ENCODE peak calls at places on chromosomes 13 and 19, in eight cellular contexts. One of them, this sample, is unnamed.
A peak's percentile ranks its signal among the peaks of the same experiment; 100 is the strongest.

GRCh38 chr13:79445968-79446645 is 34.8 kb upstream of the NDFIP2 start:
- DNase-seq in tibial artery: no peak
- DNase-seq in IMR-90: no peak
- DNase-seq in mucosa of descending colon: no peak
- DNase-seq in AG10803: no peak
- DNase-seq in cardiac muscle cell: no peak
- DNase-seq in fibroblast of the aortic adventitia: no peak
- DNase-seq in hepatocyte: no peak
- DNase-seq in this sample: no peak

GRCh38 chr13:34521166-34521565 is 420.9 kb upstream of the NBEA start:
- DNase-seq in hepatocyte: no peak
- DNase-seq in AG10803: no peak
- DNase-seq in fibroblast of the aortic adventitia: no peak
- DNase-seq in mucosa of descending colon: no peak
- DNase-seq in IMR-90: no peak
- DNase-seq in tibial artery: no peak
- DNase-seq in cardiac muscle cell: peak; percentile 2
- DNase-seq in this sample: no peak

GRCh38 chr13:32134241-32134801 is 102.7 kb downstream of the FRY start:
- DNase-seq in fibroblast of the aortic adventitia: peak; percentile 31
- DNase-seq in IMR-90: peak; percentile 73
- DNase-seq in tibial artery: no peak
- DNase-seq in hepatocyte: no peak
- DNase-seq in cardiac muscle cell: no peak
- DNase-seq in AG10803: no peak
- DNase-seq in mucosa of descending colon: no peak
- DNase-seq in this sample: no peak

GRCh38 chr13:19959831-19960672 is 1.5 kb downstream of the ZMYM2 start:
- DNase-seq in tibial artery: peak; percentile 92
- DNase-seq in IMR-90: peak; percentile 90
- DNase-seq in fibroblast of the aortic adventitia: peak; percentile 87
- DNase-seq in AG10803: peak; percentile 89
- DNase-seq in hepatocyte: peak; percentile 95
- DNase-seq in cardiac muscle cell: peak; percentile 93
- DNase-seq in mucosa of descending colon: peak; percentile 85
- DNase-seq in this sample: peak; percentile 78

GRCh38 chr13:96662036-96662435 is 332.2 kb downstream of the OXGR1 start:
- DNase-seq in fibroblast of the aortic adventitia: peak; percentile 28
- DNase-seq in hepatocyte: no peak
- DNase-seq in AG10803: no peak
- DNase-seq in cardiac muscle cell: no peak
- DNase-seq in IMR-90: no peak
- DNase-seq in mucosa of descending colon: no peak
- DNase-seq in tibial artery: no peak
- DNase-seq in this sample: no peak

GRCh38 chr13:87344176-87344575 is 327.0 kb upstream of the SLITRK5 start:
- DNase-seq in fibroblast of the aortic adventitia: no peak
- DNase-seq in IMR-90: no peak
- DNase-seq in AG10803: no peak
- DNase-seq in mucosa of descending colon: no peak
- DNase-seq in hepatocyte: no peak
- DNase-seq in cardiac muscle cell: no peak
- DNase-seq in tibial artery: no peak
- DNase-seq in this sample: no peak

GRCh38 chr13:44470623-44471562 is 97.3 kb downstream of the SERP2 start:
- DNase-seq in hepatocyte: peak; percentile 41
- DNase-seq in fibroblast of the aortic adventitia: peak; percentile 58
- DNase-seq in cardiac muscle cell: peak; percentile 56
- DNase-seq in AG10803: no peak
- DNase-seq in IMR-90: peak; percentile 40
- DNase-seq in tibial artery: no peak
- DNase-seq in mucosa of descending colon: no peak
- DNase-seq in this sample: no peak

GRCh38 chr19:2150794-2151338 is 500 bp downstream of the AP3D1 start:
- DNase-seq in cardiac muscle cell: no peak
- DNase-seq in mucosa of descending colon: peak; percentile 61
- DNase-seq in hepatocyte: peak; percentile 49
- DNase-seq in IMR-90: no peak
- DNase-seq in fibroblast of the aortic adventitia: peak; percentile 10
- DNase-seq in tibial artery: no peak
- DNase-seq in AG10803: no peak
- DNase-seq in this sample: peak; percentile 34

GRCh38 chr13:75468098-75468497 is 13.9 kb downstream of the TBC1D4 start:
- DNase-seq in fibroblast of the aortic adventitia: peak; percentile 73
- DNase-seq in tibial artery: no peak
- DNase-seq in cardiac muscle cell: no peak
- DNase-seq in IMR-90: peak; percentile 53
- DNase-seq in AG10803: peak; percentile 54
- DNase-seq in hepatocyte: no peak
- DNase-seq in mucosa of descending colon: no peak
- DNase-seq in this sample: no peak

GRCh38 chr13:27037571-27037970 is 134.0 kb downstream of the USP12 start:
- DNase-seq in IMR-90: no peak
- DNase-seq in mucosa of descending colon: no peak
- DNase-seq in fibroblast of the aortic adventitia: no peak
- DNase-seq in cardiac muscle cell: no peak
- DNase-seq in AG10803: no peak
- DNase-seq in tibial artery: no peak
- DNase-seq in hepatocyte: no peak
- DNase-seq in this sample: no peak

GRCh38 chr19:28239270-28239669 is 973.7 kb downstream of the UQCRFS1 start:
- DNase-seq in hepatocyte: no peak
- DNase-seq in AG10803: no peak
- DNase-seq in fibroblast of the aortic adventitia: peak; percentile 3
- DNase-seq in mucosa of descending colon: no peak
- DNase-seq in cardiac muscle cell: peak; percentile 67
- DNase-seq in tibial artery: no peak
- DNase-seq in IMR-90: no peak
- DNase-seq in this sample: no peak

GRCh38 chr13:112892759-112893569 is 76.0 kb upstream of the MCF2L start:
- DNase-seq in AG10803: no peak
- DNase-seq in IMR-90: no peak
- DNase-seq in hepatocyte: peak; percentile 79
- DNase-seq in tibial artery: no peak
- DNase-seq in fibroblast of the aortic adventitia: no peak
- DNase-seq in mucosa of descending colon: peak; percentile 68
- DNase-seq in cardiac muscle cell: no peak
- DNase-seq in this sample: no peak

GRCh38 chr13:28609936-28610335 is 49.0 kb upstream of the POMP start:
- DNase-seq in AG10803: peak; percentile 69
- DNase-seq in tibial artery: no peak
- DNase-seq in fibroblast of the aortic adventitia: peak; percentile 27
- DNase-seq in IMR-90: peak; percentile 87
- DNase-seq in mucosa of descending colon: no peak
- DNase-seq in hepatocyte: no peak
- DNase-seq in cardiac muscle cell: no peak
- DNase-seq in this sample: no peak

GRCh38 chr19:2213799-2214198 is 22.3 kb downstream of the PLEKHJ1 start:
- DNase-seq in fibroblast of the aortic adventitia: no peak
- DNase-seq in mucosa of descending colon: no peak
- DNase-seq in cardiac muscle cell: no peak
- DNase-seq in tibial artery: no peak
- DNase-seq in AG10803: no peak
- DNase-seq in hepatocyte: no peak
- DNase-seq in IMR-90: no peak
- DNase-seq in this sample: no peak

GRCh38 chr19:46791944-46792343 is 3.5 kb upstream of the SLC1A5 start:
- DNase-seq in cardiac muscle cell: no peak
- DNase-seq in tibial artery: no peak
- DNase-seq in fibroblast of the aortic adventitia: no peak
- DNase-seq in AG10803: no peak
- DNase-seq in IMR-90: no peak
- DNase-seq in hepatocyte: no peak
- DNase-seq in mucosa of descending colon: no peak
- DNase-seq in this sample: no peak

GRCh38 chr19:39347332-39348227 is 5.4 kb downstream of the SAMD4B start:
- DNase-seq in mucosa of descending colon: no peak
- DNase-seq in tibial artery: no peak
- DNase-seq in fibroblast of the aortic adventitia: no peak
- DNase-seq in IMR-90: peak; percentile 53
- DNase-seq in AG10803: no peak
- DNase-seq in hepatocyte: no peak
- DNase-seq in cardiac muscle cell: no peak
- DNase-seq in this sample: no peak

GRCh38 chr13:110950356-110950755 is 35.5 kb upstream of the ANKRD10 start:
- DNase-seq in fibroblast of the aortic adventitia: no peak
- DNase-seq in hepatocyte: no peak
- DNase-seq in tibial artery: no peak
- DNase-seq in mucosa of descending colon: no peak
- DNase-seq in cardiac muscle cell: no peak
- DNase-seq in IMR-90: no peak
- DNase-seq in AG10803: no peak
- DNase-seq in this sample: no peak

GRCh38 chr13:98749501-98749900 is 3.0 kb downstream of the SLC15A1 start:
- DNase-seq in fibroblast of the aortic adventitia: peak; percentile 83
- DNase-seq in mucosa of descending colon: no peak
- DNase-seq in tibial artery: no peak
- DNase-seq in IMR-90: peak; percentile 60
- DNase-seq in cardiac muscle cell: no peak
- DNase-seq in hepatocyte: no peak
- DNase-seq in AG10803: peak; percentile 90
- DNase-seq in this sample: no peak

GRCh38 chr13:99689955-99690354 is 188.7 kb downstream of the TM9SF2 start:
- DNase-seq in mucosa of descending colon: no peak
- DNase-seq in hepatocyte: no peak
- DNase-seq in cardiac muscle cell: no peak
- DNase-seq in AG10803: no peak
- DNase-seq in tibial artery: no peak
- DNase-seq in IMR-90: no peak
- DNase-seq in fibroblast of the aortic adventitia: no peak
- DNase-seq in this sample: no peak

GRCh38 chr13:40961224-40961623 is 57.9 kb downstream of the ELF1 start:
- DNase-seq in hepatocyte: no peak
- DNase-seq in mucosa of descending colon: no peak
- DNase-seq in AG10803: no peak
- DNase-seq in cardiac muscle cell: no peak
- DNase-seq in tibial artery: no peak
- DNase-seq in fibroblast of the aortic adventitia: no peak
- DNase-seq in IMR-90: no peak
- DNase-seq in this sample: no peak

GRCh38 chr13:26026211-26026610 is 25.6 kb downstream of the SHISA2 start:
- DNase-seq in tibial artery: no peak
- DNase-seq in mucosa of descending colon: no peak
- DNase-seq in hepatocyte: no peak
- DNase-seq in fibroblast of the aortic adventitia: no peak
- DNase-seq in cardiac muscle cell: no peak
- DNase-seq in AG10803: no peak
- DNase-seq in IMR-90: no peak
- DNase-seq in this sample: no peak

GRCh38 chr13:48567521-48568331 is 34.8 kb upstream of the RCBTB2 start:
- DNase-seq in fibroblast of the aortic adventitia: peak; percentile 65
- DNase-seq in tibial artery: no peak
- DNase-seq in cardiac muscle cell: no peak
- DNase-seq in mucosa of descending colon: no peak
- DNase-seq in IMR-90: no peak
- DNase-seq in hepatocyte: peak; percentile 18
- DNase-seq in AG10803: peak; percentile 38
- DNase-seq in this sample: peak; percentile 41

GRCh38 chr19:39858541-39858940 is 12.4 kb upstream of the FBL start:
- DNase-seq in cardiac muscle cell: peak; percentile 73
- DNase-seq in IMR-90: peak; percentile 63
- DNase-seq in fibroblast of the aortic adventitia: no peak
- DNase-seq in mucosa of descending colon: no peak
- DNase-seq in hepatocyte: peak; percentile 53
- DNase-seq in AG10803: no peak
- DNase-seq in tibial artery: no peak
- DNase-seq in this sample: no peak

GRCh38 chr19:588093-588742 is 1.5 kb upstream of the HCN2 start:
- DNase-seq in mucosa of descending colon: peak; percentile 80
- DNase-seq in IMR-90: peak; percentile 72
- DNase-seq in cardiac muscle cell: peak; percentile 81
- DNase-seq in AG10803: peak; percentile 76
- DNase-seq in hepatocyte: peak; percentile 82
- DNase-seq in tibial artery: no peak
- DNase-seq in fibroblast of the aortic adventitia: peak; percentile 59
- DNase-seq in this sample: peak; percentile 69
- H3K4me3 ChIP-seq in mucosa of descending colon: no peak overlapping the region
- H3K4me3 ChIP-seq in IMR-90: no peak overlapping the region
- H3K4me3 ChIP-seq in cardiac muscle cell: no peak overlapping the region
- H3K4me3 ChIP-seq in AG10803: no peak overlapping the region
- H3K4me3 ChIP-seq in hepatocyte: no peak overlapping the region
- H3K4me3 ChIP-seq in tibial artery: no peak overlapping the region
- H3K4me3 ChIP-seq in fibroblast of the aortic adventitia: no peak overlapping the region
- H3K4me3 ChIP-seq in this sample: no peak overlapping the region

GRCh38 chr19:50331187-50332013 is 2.2 kb upstream of the KCNC3 start:
- DNase-seq in IMR-90: no peak
- DNase-seq in tibial artery: no peak
- DNase-seq in mucosa of descending colon: no peak
- DNase-seq in hepatocyte: no peak
- DNase-seq in AG10803: no peak
- DNase-seq in cardiac muscle cell: no peak
- DNase-seq in fibroblast of the aortic adventitia: no peak
- DNase-seq in this sample: no peak
- H3K4me3 ChIP-seq in IMR-90: no peak overlapping the region
- H3K4me3 ChIP-seq in tibial artery: peak overlapping the region; percentile 15
- H3K4me3 ChIP-seq in mucosa of descending colon: no peak overlapping the region
- H3K4me3 ChIP-seq in hepatocyte: peak overlapping the region; percentile 35
- H3K4me3 ChIP-seq in AG10803: no peak overlapping the region
- H3K4me3 ChIP-seq in cardiac muscle cell: peak overlapping the region; percentile 46
- H3K4me3 ChIP-seq in fibroblast of the aortic adventitia: no peak overlapping the region
- H3K4me3 ChIP-seq in this sample: peak overlapping the region; percentile 21

GRCh38 chr19:41218249-41218614 is 791 bp upstream of the AXL start:
- DNase-seq in hepatocyte: no peak
- DNase-seq in mucosa of descending colon: no peak
- DNase-seq in fibroblast of the aortic adventitia: no peak
- DNase-seq in IMR-90: no peak
- DNase-seq in tibial artery: no peak
- DNase-seq in AG10803: no peak
- DNase-seq in cardiac muscle cell: no peak
- DNase-seq in this sample: no peak
- H3K4me3 ChIP-seq in hepatocyte: no peak overlapping the region
- H3K4me3 ChIP-seq in mucosa of descending colon: no peak overlapping the region
- H3K4me3 ChIP-seq in fibroblast of the aortic adventitia: peak overlapping the region; percentile 94
- H3K4me3 ChIP-seq in IMR-90: peak overlapping the region; percentile 89
- H3K4me3 ChIP-seq in tibial artery: peak overlapping the region; percentile 88
- H3K4me3 ChIP-seq in AG10803: peak overlapping the region; percentile 94
- H3K4me3 ChIP-seq in cardiac muscle cell: peak overlapping the region; percentile 42
- H3K4me3 ChIP-seq in this sample: peak overlapping the region; percentile 70

GRCh38 chr13:46178821-46179220 is 3.2 kb downstream of the LCP1 start:
- DNase-seq in mucosa of descending colon: no peak
- DNase-seq in fibroblast of the aortic adventitia: no peak
- DNase-seq in hepatocyte: no peak
- DNase-seq in tibial artery: no peak
- DNase-seq in cardiac muscle cell: no peak
- DNase-seq in AG10803: no peak
- DNase-seq in IMR-90: no peak
- DNase-seq in this sample: no peak

GRCh38 chr13:46178143-46178542 is 3.8 kb downstream of the LCP1 start:
- DNase-seq in IMR-90: no peak
- DNase-seq in fibroblast of the aortic adventitia: no peak
- DNase-seq in cardiac muscle cell: no peak
- DNase-seq in AG10803: no peak
- DNase-seq in tibial artery: no peak
- DNase-seq in hepatocyte: no peak
- DNase-seq in mucosa of descending colon: no peak
- DNase-seq in this sample: no peak

GRCh38 chr13:46181799-46182490 is at the start of gene LCP1:
- DNase-seq in IMR-90: no peak
- DNase-seq in hepatocyte: peak; percentile 30
- DNase-seq in tibial artery: no peak
- DNase-seq in fibroblast of the aortic adventitia: no peak
- DNase-seq in cardiac muscle cell: no peak
- DNase-seq in mucosa of descending colon: no peak
- DNase-seq in AG10803: no peak
- DNase-seq in this sample: no peak

GRCh38 chr13:46180393-46180792 is 1.6 kb downstream of the LCP1 start:
- DNase-seq in IMR-90: no peak
- DNase-seq in AG10803: no peak
- DNase-seq in cardiac muscle cell: no peak
- DNase-seq in mucosa of descending colon: no peak
- DNase-seq in hepatocyte: no peak
- DNase-seq in tibial artery: no peak
- DNase-seq in fibroblast of the aortic adventitia: no peak
- DNase-seq in this sample: no peak

GRCh38 chr13:46179576-46180368 is 2.2 kb downstream of the LCP1 start:
- DNase-seq in mucosa of descending colon: peak; percentile 58
- DNase-seq in cardiac muscle cell: no peak
- DNase-seq in tibial artery: peak; percentile 73
- DNase-seq in hepatocyte: no peak
- DNase-seq in fibroblast of the aortic adventitia: no peak
- DNase-seq in IMR-90: no peak
- DNase-seq in AG10803: no peak
- DNase-seq in this sample: peak; percentile 40
- H3K4me3 ChIP-seq in mucosa of descending colon: no peak overlapping the region
- H3K4me3 ChIP-seq in cardiac muscle cell: no peak overlapping the region
- H3K4me3 ChIP-seq in tibial artery: no peak overlapping the region
- H3K4me3 ChIP-seq in hepatocyte: no peak overlapping the region
- H3K4me3 ChIP-seq in fibroblast of the aortic adventitia: no peak overlapping the region
- H3K4me3 ChIP-seq in IMR-90: no peak overlapping the region
- H3K4me3 ChIP-seq in AG10803: no peak overlapping the region
- H3K4me3 ChIP-seq in this sample: peak overlapping the region; percentile 39

This sample was measured in heart right ventricle.